ENCODE peak calls at places on chromosomes 6 and 20, in five cellular contexts. U is fibroblast of the aortic adventitia, I is NCI-H2081, L is PC-3, W is glutamatergic neuron. C is an unnamed sample.

GRCh38 chr6:112144145-112144926 is 56.9 kb downstream of the FAM229B start:
- DNase-seq in I (peak), W (no peak), L (no peak), U (no peak), C (no peak)

GRCh38 chr6:154931741-154932424 is 63.2 kb upstream of the TIAM2 start:
- DNase-seq in I (no peak), W (no peak), L (peak), U (peak), C (no peak)

GRCh38 chr6:7108964-7109836 is 1.4 kb downstream of the RREB1 start:
- DNase-seq in U (peak), I (no peak), W (peak), L (peak), C (peak)

GRCh38 chr6:78835817-78836216 is 31.5 kb upstream of the IRAK1BP1 start:
- DNase-seq in U (peak), L (peak), W (no peak), I (no peak), C (no peak)

GRCh38 chr6:166003569-166003968 is 164.1 kb downstream of the TBXT start:
- DNase-seq in U (no peak), L (no peak), W (no peak), I (no peak), C (no peak)

GRCh38 chr20:49999329-49999728 is 16.5 kb downstream of the SNAI1 start:
- DNase-seq in I (no peak), U (no peak), W (no peak), L (no peak), C (no peak)

GRCh38 chr6:34484899-34485298 is 19.0 kb downstream of the PACSIN1 start:
- DNase-seq in U (no peak), W (no peak), L (peak), I (peak), C (no peak)

GRCh38 chr6:136643850-136644596 is 93.8 kb upstream of the MAP7 start:
- DNase-seq in L (peak), W (peak), I (peak), U (peak), C (peak)

GRCh38 chr20:6265204-6265904 is 142.5 kb upstream of the FERMT1 start:
- DNase-seq in W (no peak), I (peak), U (peak), L (peak), C (no peak)

GRCh38 chr20:48795058-48795457 is 32.7 kb downstream of the PREX1 start:
- DNase-seq in W (no peak), L (no peak), I (no peak), U (no peak), C (no peak)

GRCh38 chr20:3681931-3682820 is at the start of gene ADAM33:
- DNase-seq in I (no peak), L (no peak), U (peak), W (peak), C (peak)

C was measured in endothelial cell.